ENCODE peak calls at places on chromosomes 13 and 19, in four cellular contexts. F is WTC11, Q is IMR-90, X is fibroblast of villous mesenchyme. D is an unnamed sample.

GRCh38 chr13:110557610-110558305 is 3.8 kb downstream of the RAB20 start:
- DNase-seq in F (no peak), Q (no peak), X (no peak), D (no peak)

GRCh38 chr13:66656050-66656449 is 574.1 kb downstream of the PCDH9 start:
- DNase-seq in F (no peak), Q (no peak), X (no peak), D (no peak)

GRCh38 chr19:56538761-56539263 is at the start of gene ZFP28:
- DNase-seq in F (peak; percentile 61), Q (no peak), X (no peak), D (no peak)

GRCh38 chr13:106104281-106104901 is 431.1 kb downstream of the EFNB2 start:
- DNase-seq in F (no peak), Q (peak; percentile 91), X (peak; percentile 68), D (peak; percentile 94)

GRCh38 chr19:53037101-53038097 is 7.1 kb upstream of the ERVV-2 start:
- DNase-seq in F (peak; percentile 76), Q (peak; percentile 41), X (peak; percentile 62), D (peak; percentile 40)

GRCh38 chr13:78317030-78317429 is 286.3 kb downstream of the POU4F1 start:
- DNase-seq in F (no peak), Q (no peak), X (no peak), D (no peak)

GRCh38 chr19:18636969-18637629 is at the start of gene KLHL26:
- DNase-seq in F (no peak), Q (no peak), X (no peak), D (no peak)

GRCh38 chr19:17681505-17682125 is 6.5 kb downstream of the UNC13A start:
- DNase-seq in F (peak; percentile 78), Q (peak; percentile 56), X (peak; percentile 60), D (peak; percentile 63)

GRCh38 chr13:49053899-49054298 is 78.2 kb downstream of the FNDC3A start:
- DNase-seq in F (no peak), Q (no peak), X (no peak), D (no peak)

GRCh38 chr19:46447824-46448223 is 19.1 kb upstream of the PNMA8C start:
- DNase-seq in F (no peak), Q (no peak), X (no peak), D (no peak)

GRCh38 chr19:6616011-6616410 is 25.1 kb upstream of the CD70 start:
- DNase-seq in F (no peak), Q (no peak), X (no peak), D (peak; percentile 49)

GRCh38 chr13:33550885-33551284 is 265.3 kb upstream of the STARD13 start:
- DNase-seq in F (no peak), Q (no peak), X (no peak), D (no peak)

GRCh38 chr13:111920306-111920931 is 146.5 kb upstream of the SOX1 start:
- DNase-seq in F (no peak), Q (no peak), X (no peak), D (no peak)

GRCh38 chr19:1252818-1253513 is 4.6 kb downstream of the MIDN start:
- DNase-seq in F (no peak), Q (peak; percentile 97), X (peak; percentile 99), D (peak; percentile 98)

GRCh38 chr13:25352230-25352629 is 19.5 kb upstream of the ATP8A2 start:
- DNase-seq in F (no peak), Q (no peak), X (no peak), D (no peak)

GRCh38 chr13:110716235-110716505 is 2.7 kb downstream of the ING1 start:
- DNase-seq in F (no peak), Q (no peak), X (peak; percentile 51), D (peak; percentile 43)

GRCh38 chr19:44525721-44526430 is 3.6 kb downstream of the CEACAM20 start:
- DNase-seq in F (no peak), Q (no peak), X (no peak), D (no peak)

GRCh38 chr13:32330438-32330837 is 15.1 kb downstream of the BRCA2 start:
- DNase-seq in F (no peak), Q (peak; percentile 71), X (peak; percentile 87), D (peak; percentile 96)

GRCh38 chr19:4379383-4380253 is 20.7 kb downstream of the SH3GL1 start:
- DNase-seq in F (no peak), Q (peak; percentile 59), X (no peak), D (peak; percentile 60)

GRCh38 chr19:41936416-41936850 is 8.2 kb upstream of the ERFL start:
- DNase-seq in F (no peak), Q (no peak), X (peak; percentile 13), D (no peak)

GRCh38 chr13:39159393-39159792 is 121.1 kb downstream of the NHLRC3 start:
- DNase-seq in F (no peak), Q (no peak), X (no peak), D (no peak)

GRCh38 chr13:62704795-62705329 is 1289.2 kb upstream of the PCDH20 start:
- DNase-seq in F (no peak), Q (no peak), X (no peak), D (no peak)

GRCh38 chr13:113465241-113465640 is 12.0 kb upstream of the ADPRHL1 start:
- DNase-seq in F (no peak), Q (no peak), X (no peak), D (no peak)

GRCh38 chr13:113792821-113793717 is 34.0 kb downstream of the TMEM255B start:
- DNase-seq in F (no peak), Q (no peak), X (no peak), D (no peak)

GRCh38 chr13:27967736-27968315 is 1.3 kb downstream of the CDX2 start:
- DNase-seq in F (no peak), Q (no peak), X (no peak), D (no peak)

GRCh38 chr13:21913010-21913409 is 242.1 kb downstream of the FGF9 start:
- DNase-seq in F (peak; percentile 59), Q (peak; percentile 19), X (no peak), D (no peak)
- TF ChIP-seq CTCF in F (peak; percentile 65), Q (peak; percentile 40), X (no peak), D (no peak)

GRCh38 chr19:5542665-5543064 is 25.1 kb downstream of the TINCR start:
- DNase-seq in F (peak; percentile 28), Q (no peak), X (no peak), D (no peak)
- TF ChIP-seq CTCF in F (no peak), Q (peak; percentile 5), X (no peak), D (peak; percentile 4)

DNA sequence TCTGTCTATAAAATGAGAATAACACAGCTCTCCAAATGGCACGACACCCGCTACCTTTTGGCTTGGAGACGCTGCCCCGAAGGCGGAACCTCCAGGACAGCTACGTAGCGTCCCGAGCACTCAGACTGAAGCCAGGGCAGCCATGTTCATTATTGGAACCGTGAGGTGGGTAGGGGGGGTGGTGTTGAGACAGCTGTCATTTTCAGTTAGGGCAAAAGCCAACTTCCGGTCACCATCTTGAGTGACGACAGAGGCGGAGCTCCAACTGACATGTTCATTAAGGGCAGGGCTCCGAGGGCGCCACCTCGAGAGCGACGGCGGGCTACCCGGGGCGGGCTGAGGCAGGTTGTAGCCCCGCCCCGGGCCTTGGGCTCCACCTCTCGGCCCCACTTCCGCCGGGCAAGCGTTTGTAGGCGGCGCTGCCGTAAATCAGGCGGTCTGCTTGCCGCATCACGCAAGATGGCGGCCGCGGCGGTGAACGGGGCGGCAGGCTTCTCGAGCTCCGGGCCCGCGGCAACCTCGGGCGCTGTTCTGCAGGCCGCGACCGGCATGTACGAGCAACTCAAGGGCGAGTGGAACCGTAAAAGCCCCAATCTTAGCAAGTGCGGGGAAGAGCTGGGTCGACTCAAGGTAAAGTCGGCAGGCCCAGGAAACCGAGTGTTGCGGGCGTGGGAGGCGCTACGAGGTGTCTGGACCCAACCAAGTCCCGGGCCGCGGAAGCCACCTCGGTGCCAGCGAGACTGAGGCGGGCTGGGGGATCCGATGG is at the start of gene PSMD8:
- DNase-seq in F (peak; percentile 99), Q (peak; percentile 97), X (peak; percentile 98), D (peak; percentile 96)
- TF ChIP-seq CTCF in F (no peak), Q (peak; percentile 41), X (peak; percentile 20), D (no peak)

GRCh38 chr19:3007975-3008374 is 21.1 kb downstream of the TLE2 start:
- DNase-seq in F (no peak), Q (no peak), X (no peak), D (no peak)
- TF ChIP-seq CTCF in F (no peak), Q (no peak), X (no peak), D (no peak)

GRCh38 chr13:101942038-101942437 is 459.8 kb downstream of the FGF14 start:
- DNase-seq in F (peak; percentile 33), Q (peak; percentile 16), X (peak; percentile 54), D (peak; percentile 63)
- TF ChIP-seq CTCF in F (peak; percentile 33), Q (peak; percentile 56), X (peak; percentile 75), D (peak; percentile 93)

D was measured in fibroblast of mammary gland.